ENCODE peak calls at places on chromosomes 13 and 19, in four cellular contexts. C, N, S and F are unnamed samples.

GRCh38 chr19:55344444-55344843 is 4.8 kb downstream of the KMT5C start:
- DNase-seq in S (no peak), N (no peak), C (no peak), F (no peak)

GRCh38 chr13:21674271-21675009 is 3.6 kb downstream of the FGF9 start:
- DNase-seq in S (no peak), N (no peak), C (no peak), F (no peak)

GRCh38 chr13:30331331-30331771 is 24.0 kb upstream of the KATNAL1 start:
- DNase-seq in N (no peak), S (no peak), C (no peak), F (no peak)

GRCh38 chr13:49062297-49062896 is 86.7 kb downstream of the FNDC3A start:
- DNase-seq in C (no peak), N (peak), S (no peak), F (no peak)

GRCh38 chr19:44176590-44176989 is 11.7 kb downstream of the ZNF226 start:
- DNase-seq in N (no peak), C (no peak), S (no peak), F (no peak)

GRCh38 chr19:661427-662196 is 1.4 kb downstream of the RNF126 start:
- DNase-seq in N (peak), C (no peak), S (no peak), F (no peak)

GRCh38 chr19:39582442-39582841 is 19.9 kb upstream of the LGALS13 start:
- DNase-seq in N (no peak), S (no peak), C (no peak), F (no peak)

GRCh38 chr13:92843549-92843948 is 383.1 kb upstream of the GPC6 start:
- DNase-seq in N (no peak), C (no peak), S (no peak), F (no peak)

GRCh38 chr13:99214691-99215090 is 14.0 kb downstream of the UBAC2 start:
- DNase-seq in C (no peak), S (no peak), N (no peak), F (no peak)

GRCh38 chr13:31908696-31909386 is 122.7 kb upstream of the FRY start:
- DNase-seq in C (no peak), S (no peak), N (no peak), F (no peak)

GRCh38 chr13:75357576-75358295 is 124.2 kb downstream of the TBC1D4 start:
- DNase-seq in N (peak), S (peak), C (peak), F (no peak)

GRCh38 chr19:6738726-6739389 is 622 bp upstream of the TRIP10 start:
- DNase-seq in C (no peak), S (no peak), N (peak), F (no peak)

GRCh38 chr13:51152713-51153112 is 41.6 kb upstream of the C13orf42 start:
- DNase-seq in N (no peak), S (no peak), C (no peak), F (no peak)

GRCh38 chr19:8257052-8257443 is 47.9 kb downstream of the CERS4 start:
- DNase-seq in N (peak), C (no peak), S (no peak), F (no peak)

GRCh38 chr19:44602071-44602470 is 11.3 kb upstream of the IGSF23 start:
- DNase-seq in S (no peak), N (no peak), C (no peak), F (no peak)

GRCh38 chr13:75363371-75363770 is 118.6 kb downstream of the TBC1D4 start:
- DNase-seq in N (no peak), S (no peak), C (no peak), F (no peak)

GRCh38 chr13:52850396-52851152 is 2.1 kb upstream of the PCDH8 start:
- DNase-seq in S (peak), N (peak), C (no peak), F (no peak)

GRCh38 chr13:79485014-79485441 is 4.1 kb downstream of the NDFIP2 start:
- DNase-seq in C (no peak), N (no peak), S (no peak), F (no peak)

GRCh38 chr13:77509221-77509620 is 26.3 kb upstream of the SCEL start:
- DNase-seq in S (no peak), N (no peak), C (no peak), F (no peak)

GRCh38 chr19:35562776-35563175 is 682 bp downstream of the ATP4A start:
- DNase-seq in S (no peak), N (no peak), C (no peak), F (no peak)

GRCh38 chr13:64675256-64675892 is 2554.8 kb downstream of the PCDH9 start:
- DNase-seq in C (no peak), N (no peak), S (no peak), F (no peak)

GRCh38 chr13:113841355-113841653 is 22.6 kb downstream of the GAS6 start:
- DNase-seq in N (no peak), C (no peak), S (no peak), F (no peak)
- TF ChIP-seq EGR1 in N (no peak), C (no peak), S (no peak), F (no peak)

GRCh38 chr13:113915786-113916329 is 52.0 kb upstream of the GAS6 start:
- DNase-seq in S (no peak), N (no peak), C (no peak), F (no peak)

GRCh38 chr13:113917523-113918371 is 53.9 kb upstream of the GAS6 start:
- DNase-seq in S (no peak), C (no peak), N (no peak), F (no peak)

GRCh38 chr13:113917096-113917495 is 53.2 kb upstream of the GAS6 start:
- DNase-seq in C (no peak), N (no peak), S (no peak), F (no peak)

GRCh38 chr13:113915012-113915763 is 51.3 kb upstream of the GAS6 start:
- DNase-seq in S (no peak), C (no peak), N (no peak), F (no peak)

DNA sequence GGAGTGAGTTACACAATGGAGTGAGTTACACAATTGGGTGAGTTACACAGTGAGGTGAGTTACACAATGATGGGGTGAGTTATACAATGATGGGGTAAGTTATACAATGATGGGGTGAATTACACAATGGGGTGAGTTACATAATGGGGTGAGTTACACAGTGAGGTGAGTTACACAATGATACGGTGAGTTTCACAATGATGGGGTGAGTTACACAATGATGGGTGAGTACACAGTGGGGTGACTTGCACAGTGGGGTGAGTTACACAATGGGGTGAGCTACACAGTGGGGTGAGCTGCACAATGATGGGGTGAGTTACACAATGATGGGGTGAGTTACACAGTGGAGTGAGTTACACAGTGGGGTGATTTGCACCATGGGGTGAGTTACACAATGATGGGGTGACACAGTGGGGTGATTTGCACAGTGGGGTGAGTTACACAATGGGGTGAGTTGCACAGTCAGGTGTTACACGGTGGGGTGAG is 52.5 kb upstream of the GAS6 start:
- DNase-seq in N (no peak), C (no peak), S (no peak), F (no peak)
- TF ChIP-seq EGR1 in N (no peak), C (no peak), S (no peak), F (no peak)

GRCh38 chr19:31332096-31332495 is 17.1 kb downstream of the TSHZ3 start:
- DNase-seq in C (no peak), S (no peak), N (no peak), F (no peak)
- TF ChIP-seq EGR1 in C (no peak), S (no peak), N (no peak), F (no peak)

DNA sequence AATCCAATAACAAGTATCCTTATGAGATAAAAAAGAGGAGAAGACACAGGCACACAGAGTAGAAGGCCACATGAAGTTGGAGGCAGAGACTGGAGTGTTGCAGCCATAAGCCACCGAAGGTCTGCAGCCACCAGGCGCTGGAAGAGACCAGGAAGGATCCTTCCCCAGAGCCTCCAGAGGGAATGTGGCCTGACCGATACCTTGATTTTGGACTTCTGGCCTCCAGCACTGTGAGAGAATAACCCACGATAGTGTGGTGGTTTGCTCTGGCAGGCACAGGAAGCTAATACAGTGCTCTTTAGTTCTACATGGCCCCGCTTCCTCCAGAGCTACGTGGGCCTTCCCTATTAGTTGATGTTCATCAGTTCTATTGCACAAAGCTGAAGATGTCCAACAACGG is 15.3 kb upstream of the SULT2A1 start:
- DNase-seq in N (no peak), S (no peak), C (no peak), F (no peak)
- TF ChIP-seq EGR1 in N (no peak), S (no peak), C (no peak), F (no peak)

DNA sequence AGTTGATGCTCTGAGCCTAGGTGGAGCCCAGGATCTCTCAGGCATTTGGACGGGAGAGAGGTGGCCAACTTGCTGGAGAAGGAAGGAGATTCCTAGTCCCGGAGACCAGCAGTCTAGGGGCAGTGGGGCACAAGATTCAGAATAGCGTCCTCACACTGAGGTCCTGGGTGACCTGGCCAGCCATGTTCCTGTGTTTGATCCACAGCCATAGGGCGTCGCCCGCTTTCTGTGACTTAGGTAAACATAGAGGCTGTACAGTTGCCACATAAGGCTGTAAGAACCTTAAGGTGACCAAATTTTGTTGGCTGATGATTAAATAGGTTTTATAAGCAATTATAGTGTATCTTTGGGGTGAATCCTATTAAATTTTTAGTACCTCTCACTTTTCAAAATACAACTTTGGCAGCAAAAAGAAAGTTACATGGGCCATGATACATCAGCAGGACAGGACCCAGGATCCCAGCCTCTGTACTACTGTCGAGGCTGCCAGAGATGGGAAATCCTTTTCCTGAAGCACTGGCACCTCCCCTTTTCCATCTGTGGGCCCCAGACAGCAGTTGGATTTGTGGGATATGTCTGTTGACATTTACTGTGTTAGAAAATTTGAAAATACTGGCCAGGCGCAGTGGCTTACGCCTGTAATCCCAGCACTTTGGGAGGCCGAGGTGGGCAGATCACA is 37.5 kb downstream of the TSSK6 start:
- DNase-seq in N (no peak), C (no peak), S (no peak), F (no peak)
- TF ChIP-seq EGR1 in N (no peak), C (no peak), S (no peak), F (no peak)

DNA sequence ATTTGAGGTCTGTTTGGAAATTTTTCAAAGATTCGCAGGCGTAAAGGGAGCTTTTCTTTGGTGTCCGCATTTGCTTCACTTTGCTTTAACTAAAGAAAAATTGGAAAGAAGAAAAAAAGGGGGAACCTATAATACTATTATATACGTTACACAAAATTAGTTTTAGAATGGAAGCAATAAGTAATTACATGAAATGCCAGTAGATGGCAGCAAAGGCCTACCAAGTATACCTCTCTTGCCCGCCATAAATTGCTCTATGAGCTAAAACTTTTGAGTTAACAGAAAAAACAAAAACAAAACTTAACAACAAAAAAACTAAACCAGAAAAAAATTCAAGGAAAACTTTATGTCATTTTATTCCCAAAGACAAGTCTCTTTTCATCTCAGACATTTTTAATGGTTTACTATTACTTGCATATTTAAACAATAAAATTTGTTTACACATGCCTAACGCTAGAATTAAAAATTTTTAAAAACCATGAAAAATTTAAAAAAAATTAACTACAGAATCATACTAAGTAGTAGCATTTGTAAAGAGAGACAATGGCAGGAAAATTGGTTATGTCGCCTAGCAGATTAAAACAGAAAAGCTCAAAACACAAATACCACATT is 271.4 kb downstream of the NALCN start:
- DNase-seq in C (peak), S (no peak), N (peak), F (peak)
- TF ChIP-seq EGR1 in C (no peak), S (no peak), N (no peak), F (no peak)

GRCh38 chr13:83950284-83950683 is 68.0 kb upstream of the SLITRK1 start:
- DNase-seq in N (no peak), S (no peak), C (no peak), F (no peak)

GRCh38 chr13:83955011-83955410 is 72.7 kb upstream of the SLITRK1 start:
- DNase-seq in N (no peak), C (no peak), S (no peak), F (no peak)
- TF ChIP-seq EGR1 in N (no peak), C (no peak), S (no peak), F (no peak)

GRCh38 chr19:17787274-17787913 is 7.5 kb upstream of the B3GNT3 start:
- DNase-seq in C (no peak), N (no peak), S (no peak), F (no peak)

GRCh38 chr19:17779281-17779930 is 15.5 kb upstream of the B3GNT3 start:
- DNase-seq in N (peak), C (peak), S (peak), F (no peak)

GRCh38 chr19:17780781-17781180 is 14.2 kb upstream of the B3GNT3 start:
- DNase-seq in C (no peak), N (no peak), S (no peak), F (no peak)

GRCh38 chr19:17788632-17789031 is 6.3 kb upstream of the B3GNT3 start:
- DNase-seq in C (no peak), S (no peak), N (no peak), F (no peak)

DNA sequence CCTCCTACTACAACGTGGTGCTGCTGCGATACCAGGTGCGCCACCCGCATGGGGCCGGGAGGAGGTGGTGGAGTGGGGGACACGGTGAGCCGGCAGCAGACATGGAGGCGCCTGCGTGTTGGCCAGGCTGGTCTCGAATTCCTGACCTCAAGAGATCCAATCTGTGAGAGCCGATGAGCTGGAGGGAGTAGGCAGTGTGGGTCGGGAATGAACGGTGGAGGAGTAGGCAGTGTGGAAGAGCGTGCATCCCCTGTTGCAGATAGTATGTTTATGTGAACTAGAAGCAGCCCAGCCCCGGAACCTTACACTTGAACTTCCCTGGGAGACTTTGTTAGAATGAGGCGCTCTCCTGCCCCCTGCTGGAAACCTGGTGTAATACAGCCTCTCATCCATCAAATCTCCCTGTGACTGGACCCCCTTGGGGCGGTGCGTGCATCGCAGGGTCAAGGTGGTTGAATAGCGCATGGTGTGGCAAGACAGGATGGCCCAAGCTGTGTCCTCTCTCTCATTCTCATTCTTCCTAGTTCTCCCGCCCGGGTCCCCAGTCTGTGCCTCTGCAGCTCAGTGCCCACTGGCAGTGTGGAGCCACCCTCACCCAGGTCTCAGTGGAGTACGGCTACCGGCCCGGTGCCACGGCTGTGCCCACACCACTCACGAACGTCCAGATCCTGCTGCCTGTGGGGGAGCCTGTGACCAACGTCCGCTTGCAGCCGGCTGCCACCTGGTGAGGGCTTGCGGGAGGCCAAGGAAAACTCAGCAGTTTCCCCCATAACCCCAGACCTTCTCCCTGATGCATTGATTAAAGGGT is 10.5 kb upstream of the B3GNT3 start:
- DNase-seq in C (no peak), N (peak), S (no peak), F (no peak)
- TF ChIP-seq EGR1 in C (no peak), N (no peak), S (no peak), F (no peak)